ENCODE peak calls at places on chromosomes 1 and 21, in six cellular contexts. One of them, this sample, is unnamed. For H3K4me1, the result is how much of the 10 kb centered on the place peaks cover.

GRCh38 chr1:4933232-4933631 is 278.8 kb downstream of the AJAP1 start:
- DNase-seq in K562: no peak
- DNase-seq in heart left ventricle: no peak
- DNase-seq in Peyer's patch: no peak
- DNase-seq in stomach: no peak
- DNase-seq in IMR-90: no peak
- DNase-seq in this sample: no peak

GRCh38 chr1:180386740-180387367 is 115.5 kb downstream of the ACBD6 start:
- DNase-seq in heart left ventricle: no peak
- DNase-seq in K562: no peak
- DNase-seq in stomach: no peak
- DNase-seq in Peyer's patch: no peak
- DNase-seq in IMR-90: peak
- DNase-seq in this sample: no peak

GRCh38 chr21:33014331-33014730 is 11.4 kb upstream of the OLIG2 start:
- DNase-seq in Peyer's patch: no peak
- DNase-seq in IMR-90: no peak
- DNase-seq in heart left ventricle: no peak
- DNase-seq in K562: no peak
- DNase-seq in stomach: no peak
- DNase-seq in this sample: no peak

GRCh38 chr1:211259596-211260126 is 495 bp downstream of the RCOR3 start:
- DNase-seq in stomach: no peak
- DNase-seq in heart left ventricle: peak
- DNase-seq in IMR-90: no peak
- DNase-seq in K562: peak
- DNase-seq in Peyer's patch: no peak
- DNase-seq in this sample: peak

GRCh38 chr1:115317101-115318012 is 20.7 kb downstream of the NGF start:
- DNase-seq in Peyer's patch: no peak
- DNase-seq in heart left ventricle: no peak
- DNase-seq in stomach: peak
- DNase-seq in K562: no peak
- DNase-seq in IMR-90: peak
- DNase-seq in this sample: no peak

GRCh38 chr1:178937770-178938169 is 66.9 kb upstream of the ANGPTL1 start:
- DNase-seq in stomach: no peak
- DNase-seq in IMR-90: no peak
- DNase-seq in K562: no peak
- DNase-seq in Peyer's patch: no peak
- DNase-seq in heart left ventricle: no peak
- DNase-seq in this sample: no peak

GRCh38 chr1:239951518-239952130 is 140.1 kb upstream of the FMN2 start:
- DNase-seq in K562: peak
- DNase-seq in stomach: peak
- DNase-seq in heart left ventricle: no peak
- DNase-seq in Peyer's patch: no peak
- DNase-seq in IMR-90: peak
- DNase-seq in this sample: peak

GRCh38 chr1:119987689-119988088 is 81.8 kb downstream of the NOTCH2 start:
- DNase-seq in stomach: no peak
- DNase-seq in K562: no peak
- DNase-seq in heart left ventricle: no peak
- DNase-seq in IMR-90: no peak
- DNase-seq in Peyer's patch: no peak
- DNase-seq in this sample: no peak

GRCh38 chr1:10122926-10123325 is 87.4 kb upstream of the KIF1B start:
- DNase-seq in IMR-90: peak
- DNase-seq in heart left ventricle: no peak
- DNase-seq in Peyer's patch: no peak
- DNase-seq in K562: no peak
- DNase-seq in stomach: no peak
- DNase-seq in this sample: no peak

GRCh38 chr1:64215576-64215975 is 12.2 kb downstream of the UBE2U start:
- DNase-seq in Peyer's patch: no peak
- DNase-seq in IMR-90: no peak
- DNase-seq in stomach: no peak
- DNase-seq in heart left ventricle: no peak
- DNase-seq in K562: no peak
- DNase-seq in this sample: no peak

DNA sequence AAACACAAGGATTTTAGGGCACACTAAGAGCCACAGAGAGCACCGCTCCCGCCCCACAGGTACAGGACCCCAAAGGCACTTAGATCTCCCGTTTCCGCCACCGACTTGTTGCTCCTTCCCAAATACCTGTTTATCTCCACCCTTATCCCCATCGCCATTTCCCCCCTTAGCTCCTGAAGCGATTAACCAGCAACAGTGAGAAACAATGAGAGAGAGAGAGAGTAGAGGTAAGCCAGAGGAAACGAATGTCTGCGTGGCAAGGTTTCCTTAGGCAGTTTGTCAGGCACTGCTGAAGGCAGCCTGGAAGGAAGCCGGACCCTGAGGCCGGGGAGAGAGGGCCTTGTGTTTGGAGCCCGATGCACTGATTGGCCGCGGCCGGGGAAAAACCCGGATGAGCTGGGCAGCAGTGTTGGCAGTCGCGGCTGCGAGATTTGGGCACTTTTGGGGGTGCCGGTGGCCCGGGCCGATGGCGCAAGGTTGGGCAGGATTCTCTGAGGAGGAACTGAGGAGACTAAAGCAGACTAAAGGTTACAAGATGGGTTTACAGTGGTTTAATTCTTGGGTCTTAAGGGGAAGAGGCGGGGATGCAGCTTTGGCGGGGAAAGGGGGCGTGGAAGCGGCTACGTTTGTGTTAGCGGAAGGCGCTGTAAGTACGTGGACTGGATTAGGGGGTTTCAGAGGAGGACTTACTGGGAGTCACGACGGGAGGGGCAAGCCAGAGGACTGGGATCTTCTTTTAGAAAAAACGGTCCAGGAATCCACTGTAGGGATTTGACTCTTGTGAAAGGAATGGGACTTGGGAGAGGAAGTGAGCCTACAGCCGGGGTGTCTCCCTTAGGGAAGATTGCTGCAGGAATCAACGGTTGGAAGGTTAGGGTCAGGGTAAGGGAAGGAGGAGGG is at the start of gene GORAB:
- DNase-seq in Peyer's patch: peak
- DNase-seq in heart left ventricle: peak
- DNase-seq in stomach: peak
- DNase-seq in K562: peak
- DNase-seq in IMR-90: peak
- DNase-seq in this sample: peak
- TF ChIP-seq POLR2A in Peyer's patch: peak
- TF ChIP-seq POLR2A in heart left ventricle: peak
- TF ChIP-seq POLR2A in stomach: no peak
- TF ChIP-seq POLR2A in K562: peak
- TF ChIP-seq POLR2A in IMR-90: peak
- TF ChIP-seq POLR2A in this sample: no peak

GRCh38 chr1:231690072-231690471 is 63.5 kb downstream of the DISC1 start:
- DNase-seq in stomach: no peak
- DNase-seq in Peyer's patch: no peak
- DNase-seq in heart left ventricle: no peak
- DNase-seq in K562: no peak
- DNase-seq in IMR-90: no peak
- DNase-seq in this sample: no peak
- H3K4me1 ChIP-seq in stomach: under half
- H3K4me1 ChIP-seq in Peyer's patch: under half
- H3K4me1 ChIP-seq in heart left ventricle: under half
- H3K4me1 ChIP-seq in K562: under half
- H3K4me1 ChIP-seq in IMR-90: under half
- H3K4me1 ChIP-seq in this sample: under half

GRCh38 chr1:220880367-220880680 is 1.1 kb downstream of the HLX start:
- DNase-seq in stomach: no peak
- DNase-seq in Peyer's patch: no peak
- DNase-seq in K562: no peak
- DNase-seq in IMR-90: no peak
- DNase-seq in heart left ventricle: no peak
- DNase-seq in this sample: no peak

GRCh38 chr1:220879090-220879508 is at the start of gene HLX:
- DNase-seq in stomach: peak
- DNase-seq in K562: peak
- DNase-seq in heart left ventricle: peak
- DNase-seq in Peyer's patch: peak
- DNase-seq in IMR-90: peak
- DNase-seq in this sample: peak

GRCh38 chr1:220878223-220879081 is 791 bp upstream of the HLX start:
- DNase-seq in IMR-90: no peak
- DNase-seq in K562: peak
- DNase-seq in heart left ventricle: peak
- DNase-seq in Peyer's patch: no peak
- DNase-seq in stomach: no peak
- DNase-seq in this sample: no peak

GRCh38 chr1:220880726-220881506 is 1.7 kb downstream of the HLX start:
- DNase-seq in IMR-90: peak
- DNase-seq in stomach: peak
- DNase-seq in Peyer's patch: peak
- DNase-seq in heart left ventricle: peak
- DNase-seq in K562: no peak
- DNase-seq in this sample: no peak

DNA sequence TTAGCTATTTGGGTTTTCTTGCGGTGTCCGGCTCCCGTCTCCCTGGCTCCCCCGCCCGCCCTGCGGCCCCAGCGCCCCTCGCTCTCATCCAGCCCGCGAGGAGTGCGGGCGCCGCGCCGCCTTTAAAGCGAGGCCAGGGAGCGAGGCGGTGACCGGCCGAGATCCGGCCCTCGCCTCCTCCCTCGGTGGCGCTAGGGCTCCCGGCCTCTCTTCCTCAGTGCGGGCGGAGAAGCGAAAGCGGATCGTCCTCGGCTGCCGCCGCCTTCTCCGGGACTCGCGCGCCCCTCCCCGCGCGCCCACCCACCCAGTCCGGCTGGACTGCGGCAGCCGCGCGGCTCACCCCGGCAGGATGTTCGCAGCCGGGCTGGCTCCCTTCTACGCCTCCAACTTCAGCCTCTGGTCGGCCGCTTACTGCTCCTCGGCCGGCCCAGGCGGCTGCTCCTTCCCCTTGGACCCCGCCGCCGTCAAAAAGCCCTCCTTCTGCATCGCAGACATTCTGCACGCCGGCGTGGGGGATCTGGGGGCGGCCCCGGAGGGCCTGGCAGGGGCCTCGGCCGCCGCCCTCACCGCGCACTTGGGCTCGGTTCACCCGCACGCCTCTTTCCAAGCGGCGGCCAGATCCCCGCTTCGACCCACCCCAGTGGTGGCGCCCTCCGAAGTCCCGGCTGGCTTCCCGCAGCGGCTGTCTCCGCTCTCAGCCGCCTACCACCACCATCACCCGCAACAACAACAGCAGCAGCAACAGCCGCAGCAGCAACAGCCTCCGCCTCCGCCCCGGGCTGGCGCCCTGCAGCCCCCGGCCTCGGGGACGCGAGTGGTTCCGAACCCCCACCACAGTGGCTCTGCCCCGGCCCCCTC is 495 bp downstream of the HLX start:
- DNase-seq in stomach: peak
- DNase-seq in Peyer's patch: peak
- DNase-seq in heart left ventricle: peak
- DNase-seq in K562: peak
- DNase-seq in IMR-90: peak
- DNase-seq in this sample: no peak
- TF ChIP-seq POLR2A in stomach: no peak
- TF ChIP-seq POLR2A in Peyer's patch: no peak
- TF ChIP-seq POLR2A in heart left ventricle: no peak
- TF ChIP-seq POLR2A in K562: peak
- TF ChIP-seq POLR2A in IMR-90: no peak
- TF ChIP-seq POLR2A in this sample: no peak

DNA sequence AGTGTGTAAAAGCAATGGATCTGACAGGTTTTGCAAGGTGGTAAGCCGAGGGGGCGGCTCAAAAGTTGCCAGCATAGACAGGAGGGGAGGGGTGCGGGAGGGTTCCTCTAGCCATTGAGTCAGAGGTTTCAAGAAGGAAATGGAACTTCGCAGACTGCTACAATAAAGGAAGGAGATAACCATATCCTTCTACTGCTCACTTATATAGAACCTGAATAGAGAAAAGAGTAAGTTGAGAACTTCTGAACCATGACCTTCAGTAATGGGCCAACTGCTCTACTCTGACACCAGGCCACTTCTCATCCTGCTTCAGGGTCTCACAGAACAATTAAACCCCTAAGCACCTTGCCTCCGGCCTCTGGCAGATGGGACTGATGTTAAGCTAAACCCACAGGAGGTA is 26.3 kb upstream of the BCAR3 start:
- DNase-seq in Peyer's patch: no peak
- DNase-seq in heart left ventricle: no peak
- DNase-seq in stomach: no peak
- DNase-seq in K562: no peak
- DNase-seq in IMR-90: no peak
- DNase-seq in this sample: no peak
- H3K4me1 ChIP-seq in Peyer's patch: under half
- H3K4me1 ChIP-seq in heart left ventricle: under half
- H3K4me1 ChIP-seq in stomach: under half
- H3K4me1 ChIP-seq in K562: under half
- H3K4me1 ChIP-seq in IMR-90: under half
- H3K4me1 ChIP-seq in this sample: under half

GRCh38 chr1:8525291-8526275 is 207.7 kb downstream of the SLC45A1 start:
- DNase-seq in heart left ventricle: peak
- DNase-seq in stomach: peak
- DNase-seq in IMR-90: peak
- DNase-seq in K562: peak
- DNase-seq in Peyer's patch: peak
- DNase-seq in this sample: peak
- TF ChIP-seq POLR2A in heart left ventricle: no peak
- TF ChIP-seq POLR2A in stomach: no peak
- TF ChIP-seq POLR2A in IMR-90: peak
- TF ChIP-seq POLR2A in K562: no peak
- TF ChIP-seq POLR2A in Peyer's patch: no peak
- TF ChIP-seq POLR2A in this sample: no peak